ENCODE peak calls at places on chromosomes 16 and 17, in six cellular contexts. One of them, this sample, is unnamed.

GRCh38 chr16:18948372-18949020 is 22.3 kb upstream of the SMG1 start:
- DNase-seq in heart left ventricle: no peak
- DNase-seq in uterus: no peak
- DNase-seq in lower leg skin: no peak
- DNase-seq in Peyer's patch: no peak
- DNase-seq in stomach: no peak
- DNase-seq in this sample: no peak

GRCh38 chr16:81166417-81167300 is 70.5 kb upstream of the GCSH start:
- DNase-seq in heart left ventricle: no peak
- DNase-seq in uterus: no peak
- DNase-seq in lower leg skin: no peak
- DNase-seq in Peyer's patch: no peak
- DNase-seq in stomach: no peak
- DNase-seq in this sample: no peak

GRCh38 chr17:7263071-7263800 is 958 bp upstream of the CLDN7 start:
- DNase-seq in heart left ventricle: no peak
- DNase-seq in uterus: no peak
- DNase-seq in lower leg skin: no peak
- DNase-seq in Peyer's patch: peak; percentile 40
- DNase-seq in stomach: no peak
- DNase-seq in this sample: no peak

GRCh38 chr17:71405101-71405500 is 715.7 kb upstream of the SOX9 start:
- DNase-seq in heart left ventricle: no peak
- DNase-seq in uterus: no peak
- DNase-seq in lower leg skin: no peak
- DNase-seq in Peyer's patch: no peak
- DNase-seq in stomach: no peak
- DNase-seq in this sample: no peak

GRCh38 chr16:785563-786535 is 2.3 kb downstream of the RPUSD1 start:
- DNase-seq in heart left ventricle: peak; percentile 43
- DNase-seq in uterus: peak; percentile 44
- DNase-seq in lower leg skin: peak; percentile 42
- DNase-seq in Peyer's patch: peak; percentile 79
- DNase-seq in stomach: peak; percentile 82
- DNase-seq in this sample: peak; percentile 43

GRCh38 chr16:47081113-47081512 is 62.6 kb downstream of the NETO2 start:
- DNase-seq in heart left ventricle: no peak
- DNase-seq in uterus: no peak
- DNase-seq in lower leg skin: no peak
- DNase-seq in Peyer's patch: no peak
- DNase-seq in stomach: no peak
- DNase-seq in this sample: no peak

GRCh38 chr16:57589374-57589773 is 39.1 kb upstream of the ADGRG1 start:
- DNase-seq in heart left ventricle: no peak
- DNase-seq in uterus: no peak
- DNase-seq in lower leg skin: no peak
- DNase-seq in Peyer's patch: no peak
- DNase-seq in stomach: no peak
- DNase-seq in this sample: no peak

GRCh38 chr16:24217456-24217855 is 38.7 kb upstream of the CACNG3 start:
- DNase-seq in heart left ventricle: no peak
- DNase-seq in uterus: no peak
- DNase-seq in lower leg skin: no peak
- DNase-seq in Peyer's patch: no peak
- DNase-seq in stomach: no peak
- DNase-seq in this sample: no peak

GRCh38 chr17:48814504-48814903 is 2.5 kb downstream of the TTLL6 start:
- DNase-seq in heart left ventricle: peak; percentile 45
- DNase-seq in uterus: no peak
- DNase-seq in lower leg skin: no peak
- DNase-seq in Peyer's patch: peak; percentile 44
- DNase-seq in stomach: peak; percentile 61
- DNase-seq in this sample: peak; percentile 25

GRCh38 chr17:1197379-1197778 is 17.6 kb upstream of the ABR start:
- DNase-seq in heart left ventricle: no peak
- DNase-seq in uterus: no peak
- DNase-seq in lower leg skin: peak; percentile 86
- DNase-seq in Peyer's patch: peak; percentile 33
- DNase-seq in stomach: no peak
- DNase-seq in this sample: no peak

GRCh38 chr16:77234611-77235010 is 35.4 kb downstream of the SYCE1L start:
- DNase-seq in heart left ventricle: no peak
- DNase-seq in uterus: no peak
- DNase-seq in lower leg skin: no peak
- DNase-seq in Peyer's patch: no peak
- DNase-seq in stomach: no peak
- DNase-seq in this sample: no peak

GRCh38 chr17:45841883-45842525 is 2.7 kb upstream of the SPPL2C start:
- DNase-seq in heart left ventricle: no peak
- DNase-seq in uterus: no peak
- DNase-seq in lower leg skin: no peak
- DNase-seq in Peyer's patch: no peak
- DNase-seq in stomach: no peak
- DNase-seq in this sample: no peak

GRCh38 chr17:50986989-50987660 is 121.0 kb upstream of the TOB1 start:
- DNase-seq in heart left ventricle: no peak
- DNase-seq in uterus: no peak
- DNase-seq in lower leg skin: no peak
- DNase-seq in Peyer's patch: no peak
- DNase-seq in stomach: no peak
- DNase-seq in this sample: no peak

GRCh38 chr16:49701867-49702494 is 153.9 kb downstream of the ZNF423 start:
- DNase-seq in heart left ventricle: peak; percentile 39
- DNase-seq in uterus: peak; percentile 82
- DNase-seq in lower leg skin: peak; percentile 65
- DNase-seq in Peyer's patch: peak; percentile 17
- DNase-seq in stomach: no peak
- DNase-seq in this sample: peak; percentile 26

GRCh38 chr16:3945751-3946603 is 65.5 kb upstream of the CREBBP start:
- DNase-seq in heart left ventricle: no peak
- DNase-seq in uterus: no peak
- DNase-seq in lower leg skin: no peak
- DNase-seq in Peyer's patch: no peak
- DNase-seq in stomach: peak; percentile 60
- DNase-seq in this sample: peak; percentile 44

GRCh38 chr16:57471852-57472664 is 9.6 kb downstream of the POLR2C start:
- DNase-seq in heart left ventricle: no peak
- DNase-seq in uterus: no peak
- DNase-seq in lower leg skin: no peak
- DNase-seq in Peyer's patch: peak; percentile 13
- DNase-seq in stomach: no peak
- DNase-seq in this sample: no peak

GRCh38 chr17:61997649-61998048 is 67.4 kb downstream of the MED13 start:
- DNase-seq in heart left ventricle: no peak
- DNase-seq in uterus: no peak
- DNase-seq in lower leg skin: no peak
- DNase-seq in Peyer's patch: no peak
- DNase-seq in stomach: no peak
- DNase-seq in this sample: peak; percentile 8

GRCh38 chr17:65064452-65065019 is 8.0 kb upstream of the GNA13 start:
- DNase-seq in heart left ventricle: no peak
- DNase-seq in uterus: no peak
- DNase-seq in lower leg skin: peak; percentile 56
- DNase-seq in Peyer's patch: no peak
- DNase-seq in stomach: no peak
- DNase-seq in this sample: peak; percentile 82

GRCh38 chr17:79034931-79035485 is 11.0 kb downstream of the C1QTNF1 start:
- DNase-seq in heart left ventricle: no peak
- DNase-seq in uterus: no peak
- DNase-seq in lower leg skin: no peak
- DNase-seq in Peyer's patch: no peak
- DNase-seq in stomach: no peak
- DNase-seq in this sample: no peak

GRCh38 chr16:11389631-11390565 is 44.6 kb downstream of the RMI2 start:
- DNase-seq in heart left ventricle: no peak
- DNase-seq in uterus: no peak
- DNase-seq in lower leg skin: no peak
- DNase-seq in Peyer's patch: no peak
- DNase-seq in stomach: no peak
- DNase-seq in this sample: no peak

GRCh38 chr16:67349172-67349571 is 22.6 kb downstream of the LRRC36 start:
- DNase-seq in heart left ventricle: no peak
- DNase-seq in uterus: no peak
- DNase-seq in lower leg skin: no peak
- DNase-seq in Peyer's patch: no peak
- DNase-seq in stomach: no peak
- DNase-seq in this sample: no peak

DNA sequence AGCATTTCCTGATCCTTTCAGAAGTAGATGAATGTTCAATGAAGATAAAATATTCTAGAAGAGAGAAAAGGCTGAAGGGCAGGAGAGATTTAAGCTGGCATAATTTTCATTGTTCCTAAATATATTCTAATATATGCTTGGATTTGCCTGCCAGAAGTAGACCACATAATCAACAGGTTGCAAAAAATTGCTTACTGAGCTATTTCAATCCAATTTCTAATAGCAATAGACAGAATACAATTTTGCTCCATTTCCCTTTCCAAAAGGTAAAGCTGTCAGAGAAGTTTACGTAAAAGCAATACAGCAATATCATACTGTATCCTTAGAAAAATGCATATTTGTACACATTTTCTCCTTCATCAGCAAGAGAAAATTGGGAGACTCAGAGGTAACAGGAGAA is 237.3 kb downstream of the PMP22 start:
- DNase-seq in heart left ventricle: no peak
- DNase-seq in uterus: no peak
- DNase-seq in lower leg skin: no peak
- DNase-seq in Peyer's patch: no peak
- DNase-seq in stomach: no peak
- DNase-seq in this sample: no peak
- TF ChIP-seq CTCF in heart left ventricle: no peak
- TF ChIP-seq CTCF in uterus: no peak
- TF ChIP-seq CTCF in lower leg skin: no peak
- TF ChIP-seq CTCF in Peyer's patch: no peak
- TF ChIP-seq CTCF in stomach: no peak
- TF ChIP-seq CTCF in this sample: no peak

GRCh38 chr16:85333744-85334640 is 221.7 kb upstream of the CIBAR2 start:
- DNase-seq in heart left ventricle: no peak
- DNase-seq in uterus: no peak
- DNase-seq in lower leg skin: no peak
- DNase-seq in Peyer's patch: no peak
- DNase-seq in stomach: no peak
- DNase-seq in this sample: no peak

GRCh38 chr16:85332175-85332574 is 219.9 kb upstream of the CIBAR2 start:
- DNase-seq in heart left ventricle: no peak
- DNase-seq in uterus: no peak
- DNase-seq in lower leg skin: no peak
- DNase-seq in Peyer's patch: no peak
- DNase-seq in stomach: no peak
- DNase-seq in this sample: no peak

GRCh38 chr16:85335584-85336492 is 223.6 kb upstream of the CIBAR2 start:
- DNase-seq in heart left ventricle: no peak
- DNase-seq in uterus: no peak
- DNase-seq in lower leg skin: no peak
- DNase-seq in Peyer's patch: peak; percentile 22
- DNase-seq in stomach: no peak
- DNase-seq in this sample: no peak

GRCh38 chr16:85333337-85333736 is 221.1 kb upstream of the CIBAR2 start:
- DNase-seq in heart left ventricle: no peak
- DNase-seq in uterus: no peak
- DNase-seq in lower leg skin: no peak
- DNase-seq in Peyer's patch: no peak
- DNase-seq in stomach: no peak
- DNase-seq in this sample: no peak

DNA sequence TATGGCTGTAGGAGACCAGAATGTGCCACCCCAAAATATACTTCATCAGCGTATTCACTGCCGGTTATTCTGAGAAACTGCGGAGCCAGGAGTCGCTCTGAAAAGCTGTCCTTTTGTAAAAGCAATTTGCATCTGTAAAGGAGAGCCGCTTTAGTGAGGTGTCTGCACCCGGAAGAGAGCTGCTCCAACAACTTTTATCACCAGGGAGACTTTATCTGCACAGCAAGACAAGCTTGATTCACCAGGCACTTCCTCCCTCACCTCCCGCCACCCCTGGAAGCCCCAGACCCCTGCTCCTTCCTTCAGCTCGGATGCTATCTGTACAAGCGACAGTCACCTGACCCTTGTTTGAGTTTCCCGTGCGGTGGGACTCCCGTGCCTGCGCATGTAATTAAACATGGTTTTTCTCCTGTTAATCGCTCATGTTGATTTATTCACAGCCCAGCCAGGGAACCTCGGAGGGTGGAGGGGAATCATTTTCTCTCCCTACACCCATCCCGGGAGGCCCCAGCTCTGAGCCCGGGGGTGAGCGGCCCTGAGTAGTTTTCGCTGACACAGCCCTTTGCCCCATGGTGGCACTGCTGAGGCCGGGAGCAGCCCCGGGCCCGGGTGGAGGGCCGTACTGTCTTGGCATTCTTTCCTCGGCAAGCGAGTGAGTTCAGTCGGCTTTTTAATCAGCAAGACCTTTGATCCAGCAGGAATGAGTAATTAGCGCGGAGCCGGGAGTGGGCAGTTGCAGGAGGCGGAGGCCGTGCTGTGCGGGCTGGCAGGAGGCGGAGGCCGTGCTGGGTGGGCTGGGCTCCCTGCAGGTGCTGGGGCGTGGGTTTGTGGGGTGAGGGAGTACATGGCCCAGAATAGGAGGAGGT is 222.7 kb upstream of the CIBAR2 start:
- DNase-seq in heart left ventricle: no peak
- DNase-seq in uterus: no peak
- DNase-seq in lower leg skin: no peak
- DNase-seq in Peyer's patch: no peak
- DNase-seq in stomach: peak; percentile 91
- DNase-seq in this sample: peak; percentile 26
- H3K4me3 ChIP-seq in heart left ventricle: no peak overlapping the region
- H3K4me3 ChIP-seq in uterus: no peak overlapping the region
- H3K4me3 ChIP-seq in lower leg skin: no peak overlapping the region
- H3K4me3 ChIP-seq in Peyer's patch: peak overlapping the region; percentile 34
- H3K4me3 ChIP-seq in stomach: no peak overlapping the region
- H3K4me3 ChIP-seq in this sample: no peak overlapping the region

GRCh38 chr16:85174871-85175723 is 62.8 kb upstream of the CIBAR2 start:
- DNase-seq in heart left ventricle: no peak
- DNase-seq in uterus: no peak
- DNase-seq in lower leg skin: no peak
- DNase-seq in Peyer's patch: no peak
- DNase-seq in stomach: no peak
- DNase-seq in this sample: no peak

GRCh38 chr16:85172465-85173071 is 60.3 kb upstream of the CIBAR2 start:
- DNase-seq in heart left ventricle: no peak
- DNase-seq in uterus: no peak
- DNase-seq in lower leg skin: no peak
- DNase-seq in Peyer's patch: no peak
- DNase-seq in stomach: no peak
- DNase-seq in this sample: no peak

GRCh38 chr16:85173077-85173980 is 61.1 kb upstream of the CIBAR2 start:
- DNase-seq in heart left ventricle: no peak
- DNase-seq in uterus: no peak
- DNase-seq in lower leg skin: no peak
- DNase-seq in Peyer's patch: no peak
- DNase-seq in stomach: no peak
- DNase-seq in this sample: no peak

GRCh38 chr16:85175724-85176233 is 63.5 kb upstream of the CIBAR2 start:
- DNase-seq in heart left ventricle: no peak
- DNase-seq in uterus: no peak
- DNase-seq in lower leg skin: no peak
- DNase-seq in Peyer's patch: no peak
- DNase-seq in stomach: no peak
- DNase-seq in this sample: no peak

GRCh38 chr16:85173981-85174751 is 61.9 kb upstream of the CIBAR2 start:
- DNase-seq in heart left ventricle: no peak
- DNase-seq in uterus: no peak
- DNase-seq in lower leg skin: no peak
- DNase-seq in Peyer's patch: no peak
- DNase-seq in stomach: peak; percentile 68
- DNase-seq in this sample: no peak
- TF ChIP-seq POLR2A in heart left ventricle: no peak
- TF ChIP-seq POLR2A in uterus: no peak
- TF ChIP-seq POLR2A in lower leg skin: no peak
- TF ChIP-seq POLR2A in Peyer's patch: no peak
- TF ChIP-seq POLR2A in stomach: no peak
- TF ChIP-seq POLR2A in this sample: no peak

GRCh38 chr16:89378947-89379771 is 111.2 kb downstream of the ANKRD11 start:
- DNase-seq in heart left ventricle: no peak
- DNase-seq in uterus: no peak
- DNase-seq in lower leg skin: no peak
- DNase-seq in Peyer's patch: no peak
- DNase-seq in stomach: no peak
- DNase-seq in this sample: peak; percentile 49
- TF ChIP-seq CTCF in heart left ventricle: no peak
- TF ChIP-seq CTCF in uterus: no peak
- TF ChIP-seq CTCF in lower leg skin: no peak
- TF ChIP-seq CTCF in Peyer's patch: no peak
- TF ChIP-seq CTCF in stomach: no peak
- TF ChIP-seq CTCF in this sample: peak; percentile 34

This sample was measured in prostate gland.